ENCODE peak calls at places on chromosomes 7 and 10, in ten cellular contexts. N, G, Q, S, M, F, O, B, K and T are unnamed samples.

GRCh38 chr10:36802523-36803153 is 322.8 kb upstream of the ANKRD30A start:
- DNase-seq in N (no peak), G (peak; percentile 12), Q (no peak), S (no peak), M (peak; percentile 25), F (peak; percentile 8), O (no peak), B (no peak), K (no peak), T (no peak)

GRCh38 chr10:71694567-71694968 is 25.0 kb downstream of the C10orf105 start:
- DNase-seq in N (no peak), G (no peak), Q (peak; percentile 92), S (peak; percentile 39), M (no peak), F (no peak), O (peak; percentile 94), B (no peak), K (peak; percentile 72), T (peak; percentile 68)

GRCh38 chr7:129665013-129665401 is 53.5 kb downstream of the NRF1 start:
- DNase-seq in N (no peak), G (peak; percentile 97), Q (no peak), S (no peak), M (peak; percentile 85), F (peak; percentile 83), O (no peak), B (no peak), K (no peak), T (no peak)

GRCh38 chr10:12973149-12973718 is 28.3 kb downstream of the CCDC3 start:
- DNase-seq in N (no peak), G (no peak), Q (no peak), S (no peak), M (no peak), F (no peak), O (no peak), B (no peak), K (no peak), T (no peak)

GRCh38 chr7:26593405-26593804 is 271.0 kb downstream of the SKAP2 start:
- DNase-seq in N (no peak), G (no peak), Q (no peak), S (no peak), M (no peak), F (no peak), O (no peak), B (no peak), K (no peak), T (no peak)

GRCh38 chr10:113985342-113985844 is 58.3 kb upstream of the ADRB1 start:
- DNase-seq in N (no peak), G (no peak), Q (no peak), S (no peak), M (no peak), F (no peak), O (no peak), B (no peak), K (no peak), T (no peak)

GRCh38 chr10:7563770-7564169 is 103.0 kb downstream of the ITIH5 start:
- DNase-seq in N (no peak), G (no peak), Q (no peak), S (no peak), M (no peak), F (no peak), O (no peak), B (no peak), K (no peak), T (no peak)

GRCh38 chr7:55127622-55128081 is 108.8 kb downstream of the EGFR start:
- DNase-seq in N (no peak), G (peak; percentile 89), Q (no peak), S (peak; percentile 73), M (no peak), F (peak; percentile 70), O (no peak), B (no peak), K (peak; percentile 60), T (no peak)

GRCh38 chr10:6313107-6313895 is 110.6 kb downstream of the PFKFB3 start:
- DNase-seq in N (no peak), G (peak; percentile 53), Q (no peak), S (no peak), M (no peak), F (no peak), O (no peak), B (no peak), K (no peak), T (no peak)

GRCh38 chr7:94656925-94657731 is 1.2 kb upstream of the SGCE start:
- DNase-seq in N (no peak), G (peak; percentile 53), Q (no peak), S (peak; percentile 24), M (no peak), F (peak; percentile 41), O (no peak), B (peak; percentile 16), K (no peak), T (peak; percentile 36)

GRCh38 chr7:72190919-72191318 is 221.2 kb downstream of the CALN1 start:
- DNase-seq in N (no peak), G (no peak), Q (no peak), S (no peak), M (no peak), F (no peak), O (no peak), B (no peak), K (no peak), T (no peak)

GRCh38 chr7:128357366-128357662 is 4.2 kb downstream of the PRRT4 start:
- DNase-seq in N (no peak), G (no peak), Q (no peak), S (no peak), M (no peak), F (no peak), O (no peak), B (no peak), K (no peak), T (no peak)

GRCh38 chr7:66142334-66142733 is 27.7 kb downstream of the CRCP start:
- DNase-seq in N (no peak), G (no peak), Q (no peak), S (no peak), M (no peak), F (no peak), O (no peak), B (no peak), K (no peak), T (no peak)

GRCh38 chr7:66145404-66145843 is 30.8 kb downstream of the CRCP start:
- DNase-seq in N (no peak), G (peak; percentile 67), Q (no peak), S (peak; percentile 41), M (no peak), F (peak; percentile 90), O (no peak), B (no peak), K (peak; percentile 35), T (no peak)

GRCh38 chr7:66140924-66141323 is 26.3 kb downstream of the CRCP start:
- DNase-seq in N (peak; percentile 72), G (peak; percentile 89), Q (no peak), S (peak; percentile 41), M (no peak), F (peak; percentile 90), O (no peak), B (peak; percentile 26), K (peak; percentile 47), T (no peak)

GRCh38 chr7:66143876-66144332 is 29.3 kb downstream of the CRCP start:
- DNase-seq in N (no peak), G (peak; percentile 17), Q (no peak), S (no peak), M (no peak), F (no peak), O (no peak), B (no peak), K (no peak), T (no peak)

GRCh38 chr7:66142996-66143395 is 28.3 kb downstream of the CRCP start:
- DNase-seq in N (no peak), G (no peak), Q (no peak), S (no peak), M (no peak), F (no peak), O (no peak), B (no peak), K (no peak), T (no peak)
- TF ChIP-seq CTCF in N (no peak), G (no peak), Q (no peak), S (no peak), M (no peak), F (no peak), O (no peak), B (no peak), K (no peak), T (no peak)

DNA sequence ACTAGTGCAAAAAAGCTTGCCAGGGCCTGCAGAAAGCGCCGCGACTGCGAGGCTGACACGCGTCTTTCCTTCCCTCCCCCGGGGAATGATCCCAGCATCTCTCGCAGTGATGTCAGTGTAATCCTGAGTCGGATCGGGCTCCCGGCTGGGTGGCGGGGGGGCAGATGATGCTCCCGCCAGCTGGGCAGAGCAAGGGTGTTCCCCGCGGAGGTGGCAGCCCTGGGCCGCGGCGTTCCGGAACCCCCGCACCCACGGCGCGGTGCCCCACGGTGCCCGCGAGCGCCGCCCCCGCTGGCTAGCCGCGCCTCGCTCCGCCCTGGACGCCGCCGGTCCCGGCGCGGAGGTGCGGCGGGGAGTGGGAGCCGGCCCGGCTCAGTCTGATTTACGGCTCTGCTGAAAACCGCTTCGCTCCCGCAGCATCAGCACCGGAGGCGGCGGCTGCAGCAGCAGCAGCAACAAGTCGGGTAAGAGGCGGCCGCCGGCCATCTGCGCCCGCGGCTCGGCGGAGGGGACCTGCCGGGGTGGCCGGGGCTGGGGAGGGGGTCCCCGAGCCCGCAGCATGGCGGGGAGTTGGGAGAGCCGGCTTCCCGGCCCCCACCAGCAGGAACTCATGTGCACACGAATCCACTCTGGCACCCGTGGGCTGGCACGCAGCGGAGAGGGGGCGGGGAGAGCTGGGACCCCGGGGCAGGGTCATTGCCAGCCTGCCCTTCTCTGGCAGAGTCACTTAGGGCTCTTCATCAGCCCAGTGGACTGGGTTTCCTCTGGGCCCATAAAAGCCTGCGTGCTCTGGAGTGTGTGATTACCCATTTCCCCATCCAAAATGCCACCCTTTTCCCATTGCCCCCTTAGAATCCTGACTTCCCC is at the start of gene ZNF365:
- DNase-seq in N (peak; percentile 77), G (peak; percentile 49), Q (peak; percentile 43), S (no peak), M (no peak), F (peak; percentile 28), O (peak; percentile 15), B (peak; percentile 34), K (no peak), T (peak; percentile 56)
- TF ChIP-seq CTCF in N (no peak), G (no peak), Q (no peak), S (no peak), M (no peak), F (no peak), O (no peak), B (no peak), K (no peak), T (no peak)

DNA sequence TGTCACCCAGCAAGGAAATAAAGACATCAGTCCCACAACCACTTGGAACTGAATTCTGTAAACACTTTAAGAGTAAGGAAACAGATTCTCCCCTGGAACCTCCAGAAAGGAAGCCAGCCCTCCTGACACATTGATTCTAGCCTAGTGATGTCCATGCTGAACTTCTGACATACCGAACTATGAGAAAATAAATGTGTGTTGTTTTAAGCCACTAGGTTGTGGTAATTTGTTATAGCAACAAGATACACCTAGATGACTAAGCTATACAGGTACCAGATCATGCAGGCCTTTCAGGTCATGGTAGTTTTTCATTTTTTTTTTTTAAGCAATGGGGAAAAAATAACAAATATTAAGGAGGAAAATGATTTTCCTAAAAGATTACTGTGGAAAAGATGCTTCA is 37.6 kb upstream of the LRRTM3 start:
- DNase-seq in N (no peak), G (no peak), Q (no peak), S (no peak), M (no peak), F (no peak), O (no peak), B (no peak), K (no peak), T (no peak)
- TF ChIP-seq CTCF in N (no peak), G (no peak), Q (no peak), S (no peak), M (no peak), F (no peak), O (no peak), B (no peak), K (no peak), T (no peak)

GRCh38 chr7:40763319-40764287 is 628.8 kb downstream of the SUGCT start:
- DNase-seq in N (no peak), G (peak; percentile 14), Q (no peak), S (no peak), M (peak; percentile 22), F (peak; percentile 60), O (no peak), B (no peak), K (no peak), T (no peak)
- TF ChIP-seq CTCF in N (peak; percentile 37), G (peak; percentile 22), Q (no peak), S (no peak), M (peak; percentile 20), F (peak; percentile 48), O (no peak), B (no peak), K (no peak), T (no peak)